ENCODE peak calls at places on chromosomes 13 and 19, in nine cellular contexts. U, M, W, Y, N, C, H, B and O are unnamed samples.
A peak's percentile ranks its signal among the peaks of the same experiment; 100 is the strongest.

GRCh38 chr19:44891016-44891882 is at the start of gene TOMM40:
- DNase-seq in U (no peak), M (peak; percentile 100), W (peak; percentile 100), Y (peak; percentile 100), N (peak; percentile 25), C (no peak), H (peak; percentile 100), B (no peak), O (peak; percentile 35)

GRCh38 chr19:33156354-33156753 is 24.4 kb downstream of the WDR88 start:
- DNase-seq in U (no peak), M (no peak), W (no peak), Y (no peak), N (peak; percentile 2), C (no peak), H (no peak), B (no peak), O (no peak)

GRCh38 chr13:46684287-46685001 is 112.5 kb downstream of the ESD start:
- DNase-seq in U (no peak), M (no peak), W (no peak), Y (no peak), N (no peak), C (no peak), H (no peak), B (no peak), O (no peak)

GRCh38 chr13:41767801-41768200 is 193.1 kb downstream of the VWA8 start:
- DNase-seq in U (no peak), M (no peak), W (no peak), Y (no peak), N (no peak), C (no peak), H (no peak), B (no peak), O (no peak)

GRCh38 chr13:61192826-61193225 is 222.8 kb downstream of the PCDH20 start:
- DNase-seq in U (no peak), M (no peak), W (no peak), Y (no peak), N (no peak), C (no peak), H (peak; percentile 46), B (no peak), O (no peak)

GRCh38 chr19:32404939-32405430 is 585 bp upstream of the DPY19L3 start:
- DNase-seq in U (peak; percentile 62), M (peak; percentile 84), W (peak; percentile 79), Y (peak; percentile 74), N (no peak), C (no peak), H (peak; percentile 58), B (peak; percentile 8), O (peak; percentile 42)

GRCh38 chr19:38494379-38494778 is 60.9 kb downstream of the RYR1 start:
- DNase-seq in U (no peak), M (no peak), W (no peak), Y (no peak), N (no peak), C (no peak), H (no peak), B (no peak), O (no peak)

GRCh38 chr19:46697142-46697960 is 19.6 kb downstream of the PRKD2 start:
- DNase-seq in U (peak; percentile 90), M (peak; percentile 95), W (peak; percentile 90), Y (peak; percentile 87), N (peak; percentile 99), C (peak; percentile 80), H (peak; percentile 88), B (no peak), O (peak; percentile 15)

GRCh38 chr13:38674208-38674607 is 12.7 kb upstream of the FREM2 start:
- DNase-seq in U (no peak), M (no peak), W (no peak), Y (no peak), N (no peak), C (no peak), H (no peak), B (no peak), O (no peak)

GRCh38 chr19:45752639-45753038 is 16.4 kb downstream of the SIX5 start:
- DNase-seq in U (no peak), M (no peak), W (no peak), Y (no peak), N (no peak), C (no peak), H (no peak), B (no peak), O (no peak)

DNA sequence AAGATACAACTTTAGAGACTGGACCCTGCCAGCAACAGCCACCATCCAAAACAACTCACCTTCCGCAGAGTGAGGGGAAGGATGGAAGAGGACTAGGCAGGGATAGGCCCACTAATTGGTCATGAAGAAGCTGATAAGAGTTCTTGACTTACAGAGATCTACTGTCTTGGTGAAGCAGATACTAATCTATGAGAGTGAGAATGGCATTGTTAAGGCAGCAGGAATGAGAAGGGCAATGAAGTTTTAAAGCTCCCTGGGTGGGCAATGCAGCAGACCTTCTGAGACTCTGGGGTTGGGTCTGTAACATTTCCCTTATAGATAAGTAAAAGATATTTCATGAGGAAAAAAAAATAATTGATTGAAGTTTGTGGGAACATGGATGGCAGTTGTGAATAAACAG is 63.7 kb downstream of the KLF12 start:
- DNase-seq in U (no peak), M (no peak), W (no peak), Y (no peak), N (no peak), C (no peak), H (no peak), B (no peak), O (no peak)
- H3K4me3 ChIP-seq in U (no peak overlapping the region), M (no peak overlapping the region), W (no peak overlapping the region), Y (no peak overlapping the region), N (no peak overlapping the region), C (no peak overlapping the region), H (no peak overlapping the region), B (peak overlapping the region; percentile 17), O (no peak overlapping the region)

GRCh38 chr19:1286451-1286858 is 782 bp downstream of the EFNA2 start:
- DNase-seq in U (no peak), M (no peak), W (no peak), Y (no peak), N (no peak), C (no peak), H (no peak), B (no peak), O (no peak)

GRCh38 chr19:1285737-1286360 is at the start of gene EFNA2:
- DNase-seq in U (no peak), M (no peak), W (no peak), Y (no peak), N (peak; percentile 70), C (no peak), H (peak; percentile 81), B (no peak), O (no peak)

GRCh38 chr19:1288528-1289394 is 3.1 kb downstream of the EFNA2 start:
- DNase-seq in U (no peak), M (no peak), W (no peak), Y (peak; percentile 36), N (no peak), C (no peak), H (no peak), B (no peak), O (no peak)

GRCh38 chr19:1287622-1288527 is 2.2 kb downstream of the EFNA2 start:
- DNase-seq in U (no peak), M (no peak), W (no peak), Y (peak; percentile 13), N (no peak), C (no peak), H (no peak), B (no peak), O (no peak)

DNA sequence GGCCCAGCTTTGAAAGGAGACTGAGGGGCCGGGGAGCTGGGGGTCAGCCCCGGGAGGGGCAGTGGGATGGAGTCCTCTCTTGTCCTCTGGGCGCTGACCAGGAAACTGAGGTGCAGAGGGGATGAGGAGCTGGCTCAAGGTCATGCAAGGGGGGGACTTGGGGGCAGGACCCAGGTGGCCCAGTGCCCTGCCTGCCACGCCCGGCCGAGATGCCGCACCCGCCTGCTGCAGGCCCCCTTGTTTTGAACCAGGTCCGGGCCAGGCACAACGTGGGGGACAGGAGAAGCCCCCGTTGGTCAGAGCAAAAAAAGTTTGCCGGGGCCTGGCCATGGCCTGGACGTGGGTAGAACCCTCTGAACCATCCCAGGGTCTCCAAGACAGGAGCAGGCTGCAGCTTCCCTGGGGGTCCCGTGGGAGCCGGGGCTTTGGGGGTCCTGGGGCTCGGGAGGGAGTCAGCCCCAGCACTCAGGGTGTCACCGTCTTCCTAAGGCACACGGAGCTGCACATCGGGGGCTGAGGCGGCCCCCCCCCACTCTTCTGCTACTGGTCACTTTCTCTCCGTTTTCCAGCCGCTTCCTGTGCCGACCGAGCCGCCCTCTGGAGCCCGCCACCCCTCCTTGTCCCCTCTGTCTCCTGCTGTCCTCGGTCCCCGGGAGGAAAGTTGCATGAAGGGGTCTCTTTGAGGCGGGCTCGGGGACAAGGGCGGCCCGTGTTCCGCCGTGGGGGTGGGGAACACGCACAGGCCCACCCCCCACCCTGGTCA is 1.4 kb downstream of the EFNA2 start:
- DNase-seq in U (no peak), M (no peak), W (no peak), Y (no peak), N (no peak), C (no peak), H (no peak), B (no peak), O (no peak)
- H3K27me3 ChIP-seq in U (no peaks in the 10 kb centered on the region), M (peaks cover 91% of the 10 kb centered on the region), W (peaks cover 34% of the 10 kb centered on the region), Y (peaks cover 15% of the 10 kb centered on the region), N (peaks cover 34% of the 10 kb centered on the region), C (no peaks in the 10 kb centered on the region), H (no peaks in the 10 kb centered on the region), B (peaks cover 87% of the 10 kb centered on the region), O (no peaks in the 10 kb centered on the region)

GRCh38 chr19:52428937-52429336 is at the start of gene ZNF534:
- DNase-seq in U (peak; percentile 77), M (no peak), W (no peak), Y (no peak), N (peak; percentile 51), C (no peak), H (no peak), B (no peak), O (no peak)
- H3K9me3 ChIP-seq in U (no peaks in the 10 kb centered on the region), M (peaks cover 49% of the 10 kb centered on the region), W (peaks cover 24% of the 10 kb centered on the region), Y (no peaks in the 10 kb centered on the region), N (peaks cover 1% of the 10 kb centered on the region), C (peaks cover 23% of the 10 kb centered on the region), H (no peaks in the 10 kb centered on the region), B (no peaks in the 10 kb centered on the region), O (peaks cover 2% of the 10 kb centered on the region)

GRCh38 chr19:52535831-52536800 is 8.6 kb downstream of the ZNF808 start:
- DNase-seq in U (peak; percentile 94), M (peak; percentile 93), W (peak; percentile 91), Y (peak; percentile 47), N (peak; percentile 17), C (no peak), H (peak; percentile 94), B (no peak), O (peak; percentile 93)
- H3K4me3 ChIP-seq in U (peak overlapping the region; percentile 58), M (peak overlapping the region; percentile 70), W (peak overlapping the region; percentile 62), Y (peak overlapping the region; percentile 31), N (no peak overlapping the region), C (no peak overlapping the region), H (peak overlapping the region; percentile 80), B (no peak overlapping the region), O (peak overlapping the region; percentile 83)

DNA sequence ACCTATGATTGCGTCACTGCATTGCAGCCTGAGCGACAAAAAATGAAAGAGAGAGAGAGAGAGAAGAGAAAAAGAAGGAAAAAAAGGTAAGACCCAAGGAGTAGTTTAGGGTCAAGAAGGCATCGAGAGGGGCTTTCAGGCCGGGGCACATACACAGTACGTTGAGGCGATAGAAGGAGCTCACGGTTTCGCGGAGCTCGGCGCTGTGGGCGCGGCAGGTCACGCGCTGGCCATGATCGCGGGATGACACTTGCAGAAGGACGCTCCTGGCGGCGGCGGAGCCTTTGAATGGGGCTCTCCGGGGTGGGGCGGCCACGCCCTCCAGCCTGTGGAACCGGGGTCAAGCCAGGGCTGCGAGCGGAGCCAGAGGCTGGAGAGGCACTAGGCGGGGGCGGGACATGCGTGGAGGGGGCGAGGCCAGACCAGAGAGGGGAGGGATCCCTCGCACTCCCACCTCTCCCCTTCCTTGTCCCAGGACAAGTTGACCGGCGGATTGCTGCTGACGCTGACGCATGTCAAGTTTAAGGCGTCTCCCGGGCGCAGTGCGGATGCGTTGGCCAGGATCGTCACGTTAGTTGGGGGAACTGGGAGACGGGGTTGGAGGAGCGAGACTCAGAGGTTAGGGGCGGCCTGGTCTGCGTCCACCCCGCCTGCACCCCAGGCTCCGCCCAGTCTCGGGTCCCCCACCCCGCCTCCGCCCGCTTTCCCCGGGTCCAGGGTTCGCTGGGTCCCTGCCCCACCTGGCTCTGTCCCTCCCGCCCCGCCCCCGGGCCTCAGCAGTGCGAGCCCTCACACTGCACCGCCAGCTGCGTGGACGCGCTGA is 6.9 kb downstream of the NPHS1 start:
- DNase-seq in U (no peak), M (no peak), W (peak; percentile 27), Y (peak; percentile 65), N (peak; percentile 94), C (peak; percentile 22), H (peak; percentile 68), B (no peak), O (no peak)
- H3K27me3 ChIP-seq in U (no peaks in the 10 kb centered on the region), M (peaks cover 82% of the 10 kb centered on the region), W (peaks cover 30% of the 10 kb centered on the region), Y (no peaks in the 10 kb centered on the region), N (peaks cover 30% of the 10 kb centered on the region), C (no peaks in the 10 kb centered on the region), H (peaks cover 52% of the 10 kb centered on the region), B (peaks cover 91% of the 10 kb centered on the region), O (no peaks in the 10 kb centered on the region)